ENCODE peak calls at places on chromosomes 4 and X, in four cellular contexts. D is heart right ventricle, H is hepatocyte, S is right lobe of liver. A is an unnamed sample.

GRCh38 chr4:185592438-185592837 is 57.1 kb upstream of the PDLIM3 start:
- DNase-seq in D (no peak), H (no peak), S (no peak), A (no peak)

GRCh38 chrX:119025900-119026299 is 46.9 kb upstream of the CT47C1 start:
- DNase-seq in H (no peak), S (no peak), D (no peak), A (no peak)

GRCh38 chr4:1247811-1248261 is 1.1 kb downstream of the CTBP1 start:
- DNase-seq in D (no peak), H (no peak), S (no peak), A (no peak)

GRCh38 chrX:137278825-137279224 is 245.0 kb upstream of the GPR101 start:
- DNase-seq in S (no peak), H (no peak), D (no peak), A (no peak)

GRCh38 chr4:129254126-129254525 is 158.2 kb downstream of the C4orf33 start:
- DNase-seq in D (no peak), H (no peak), S (no peak), A (no peak)

GRCh38 chr4:40721730-40722171 is 28.0 kb upstream of the NSUN7 start:
- DNase-seq in D (no peak), S (no peak), H (peak), A (no peak)

GRCh38 chr4:176778063-176778462 is 14.7 kb downstream of the VEGFC start:
- DNase-seq in H (no peak), S (no peak), D (no peak), A (peak)

GRCh38 chrX:100643943-100644587 is at the start of gene SRPX2:
- DNase-seq in S (no peak), D (no peak), H (peak), A (peak)

GRCh38 chr4:168859888-168860694 is 150.0 kb downstream of the CBR4 start:
- DNase-seq in H (no peak), D (no peak), S (no peak), A (no peak)

GRCh38 chrX:77788050-77788449 is 2.0 kb upstream of the ATRX start:
- DNase-seq in H (peak), S (no peak), D (no peak), A (no peak)

GRCh38 chr4:950136-951020 is 18.1 kb downstream of the TMEM175 start:
- DNase-seq in D (no peak), S (no peak), H (no peak), A (no peak)

GRCh38 chr4:88696620-88697019 is 1.0 kb downstream of the NAP1L5 start:
- DNase-seq in H (no peak), D (no peak), S (no peak), A (no peak)

GRCh38 chr4:139658185-139658584 is 7.4 kb upstream of the MGST2 start:
- DNase-seq in D (no peak), H (no peak), S (no peak), A (no peak)

GRCh38 chr4:152729466-152729865 is 49.7 kb upstream of the TMEM154 start:
- DNase-seq in S (no peak), D (no peak), H (no peak), A (peak)

GRCh38 chrX:51894697-51895336 is 1.4 kb downstream of the MAGED1 start:
- DNase-seq in S (peak), H (peak), D (peak), A (no peak)

GRCh38 chr4:152586668-152587067 is 50.8 kb upstream of the FBXW7 start:
- DNase-seq in H (no peak), D (no peak), S (no peak), A (no peak)

GRCh38 chr4:182916483-182917181 is 554 bp downstream of the DCTD start:
- DNase-seq in H (peak), S (peak), D (peak), A (peak)

GRCh38 chr4:40070387-40070786 is 13.7 kb downstream of the N4BP2 start:
- DNase-seq in D (no peak), H (no peak), S (no peak), A (no peak)

GRCh38 chr4:32560306-32560705 is 1840.1 kb downstream of the PCDH7 start:
- DNase-seq in H (peak), D (no peak), S (no peak), A (no peak)

GRCh38 chrX:33840176-33840575 is 291.9 kb downstream of the FAM47A start:
- DNase-seq in S (no peak), D (no peak), H (peak), A (no peak)

GRCh38 chr4:128707864-128708263 is 101.6 kb upstream of the JADE1 start:
- DNase-seq in D (no peak), S (no peak), H (no peak), A (no peak)

GRCh38 chrX:111507931-111508330 is 3.5 kb upstream of the SERTM2 start:
- DNase-seq in H (no peak), D (no peak), S (no peak), A (peak)

GRCh38 chrX:119726900-119727555 is 31.4 kb upstream of the SOWAHD start:
- DNase-seq in S (no peak), D (no peak), H (no peak), A (no peak)

GRCh38 chrX:44245730-44246129 is 97.7 kb downstream of the EFHC2 start:
- DNase-seq in H (no peak), S (no peak), D (no peak), A (no peak)

GRCh38 chr4:30721353-30722091 is 1.4 kb downstream of the PCDH7 start:
- DNase-seq in H (peak), S (peak), D (peak), A (peak)

GRCh38 chrX:132958086-132958703 is at the start of gene HS6ST2:
- DNase-seq in S (no peak), H (peak), D (peak), A (peak)

GRCh38 chrX:147827070-147827469 is 84.6 kb upstream of the FMR1 start:
- DNase-seq in H (no peak), D (no peak), S (no peak), A (no peak)

GRCh38 chr4:80079255-80079923 is 6.4 kb upstream of the ANTXR2 start:
- DNase-seq in H (no peak), D (no peak), S (no peak), A (no peak)

GRCh38 chr4:1571986-1572385 is 112.1 kb downstream of the FAM53A start:
- DNase-seq in H (no peak), S (peak), D (peak), A (no peak)

GRCh38 chr4:105989411-105990242 is 94.4 kb downstream of the NPNT start:
- DNase-seq in S (no peak), D (no peak), H (no peak), A (no peak)

GRCh38 chr4:38860788-38861424 is 4.3 kb upstream of the TLR6 start:
- DNase-seq in S (no peak), H (peak), D (no peak), A (no peak)

GRCh38 chr4:141702472-141703182 is 66.2 kb downstream of the IL15 start:
- DNase-seq in S (no peak), D (peak), H (peak), A (no peak)

GRCh38 chrX:96432647-96433046 is 252.0 kb upstream of the DIAPH2 start:
- DNase-seq in S (no peak), H (no peak), D (no peak), A (no peak)

GRCh38 chr4:139761461-139761860 is 95.8 kb downstream of the MGST2 start:
- DNase-seq in S (no peak), D (no peak), H (no peak), A (peak)

GRCh38 chrX:148629435-148629834 is 129.0 kb downstream of the AFF2 start:
- DNase-seq in S (no peak), D (peak), H (no peak), A (no peak)

GRCh38 chr4:38488891-38489861 is 174.8 kb upstream of the KLF3 start:
- DNase-seq in S (no peak), D (no peak), H (peak), A (no peak)

GRCh38 chr4:141771889-141772830 is 135.8 kb downstream of the IL15 start:
- DNase-seq in H (no peak), S (no peak), D (no peak), A (no peak)

GRCh38 chrX:103372886-103373285 is 3.5 kb upstream of the BEX3 start:
- DNase-seq in D (no peak), S (no peak), H (no peak), A (no peak)

GRCh38 chr4:152785639-152786517 is 6.1 kb downstream of the ARFIP1 start:
- DNase-seq in D (no peak), H (no peak), S (no peak), A (no peak)

GRCh38 chr4:158860856-158861255 is 92.0 kb downstream of the FNIP2 start:
- DNase-seq in D (no peak), S (no peak), H (no peak), A (no peak)

GRCh38 chrX:56025872-56026571 is 206.1 kb upstream of the KLF8 start:
- DNase-seq in S (no peak), H (no peak), D (no peak), A (no peak)
- TF ChIP-seq CTCF in S (peak), H (no peak), D (no peak), A (no peak)

GRCh38 chrX:151970027-151970426 is 4.4 kb downstream of the GABRE start:
- DNase-seq in H (no peak), D (no peak), S (no peak), A (no peak)
- H3K27ac ChIP-seq in H (no peak), D (no peak), S (no peak), A (peak)

GRCh38 chr4:37243061-37243460 is 1.5 kb upstream of the NWD2 start:
- DNase-seq in D (no peak), S (no peak), H (peak), A (no peak)

GRCh38 chr4:37244583-37245390 is at the start of gene NWD2:
- DNase-seq in D (peak), H (peak), S (no peak), A (no peak)

GRCh38 chr4:37245391-37245954 is 930 bp downstream of the NWD2 start:
- DNase-seq in S (no peak), H (no peak), D (no peak), A (no peak)

GRCh38 chr4:37241646-37242045 is 2.9 kb upstream of the NWD2 start:
- DNase-seq in S (no peak), H (no peak), D (no peak), A (no peak)

GRCh38 chr4:37243722-37244582 is 591 bp upstream of the NWD2 start:
- DNase-seq in H (peak), S (no peak), D (peak), A (no peak)
- TF ChIP-seq CTCF in H (peak), S (no peak), D (no peak), A (no peak)

DNA sequence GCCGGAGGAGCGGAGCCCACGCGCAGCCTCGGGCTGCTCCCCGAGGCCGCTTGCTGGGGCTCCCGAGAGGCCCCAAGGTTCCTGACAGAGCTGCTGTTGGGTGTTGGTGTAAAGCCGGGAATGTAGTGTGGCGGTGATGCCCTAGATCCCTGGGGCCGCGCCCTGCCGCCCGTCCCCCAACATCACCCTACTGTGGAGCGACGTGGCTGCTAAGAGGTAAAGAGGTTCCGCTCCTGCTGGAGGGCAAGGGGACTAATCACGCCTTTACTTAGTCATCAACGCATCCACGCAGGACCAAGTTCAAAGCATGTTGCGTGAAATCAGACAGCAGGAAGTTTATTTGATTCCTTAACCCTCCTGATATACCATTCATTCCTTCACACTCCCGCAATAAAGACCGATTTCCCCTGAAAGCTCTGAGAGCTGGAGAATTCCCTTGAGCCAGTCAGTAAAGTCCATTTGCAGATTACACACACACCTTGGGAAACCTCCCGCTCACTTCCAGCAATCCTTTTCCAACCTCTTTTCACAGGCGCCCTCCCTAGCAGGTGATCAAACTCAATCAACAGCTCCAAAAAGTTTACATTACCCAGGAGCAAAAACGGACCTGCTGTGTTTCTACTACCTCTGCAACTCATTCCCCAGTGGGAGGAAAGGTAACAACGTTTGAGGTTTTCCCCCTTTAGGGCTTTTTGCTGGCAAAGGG is 578 bp upstream of the GABRA2 start:
- DNase-seq in H (peak), S (no peak), D (no peak), A (no peak)
- H3K27ac ChIP-seq in H (no peak), S (no peak), D (no peak), A (no peak)